ENCODE peak calls at places on chromosomes 7 and 10, in nine cellular contexts. N is foreskin keratinocyte, G is heart left ventricle, W is mesendoderm, B is A549, C is Panc1, K is heart right ventricle, D is prostate gland, Y is body of pancreas. X is an unnamed sample.

GRCh38 chr10:104322416-104322782 is 15.9 kb downstream of the ITPRIP start:
- DNase-seq in W (no peak), N (peak; percentile 89), G (no peak), C (no peak), Y (peak; percentile 63), K (no peak), D (peak; percentile 76), B (no peak), X (no peak)

GRCh38 chr10:68047088-68047487 is 28.0 kb downstream of the HERC4 start:
- DNase-seq in C (no peak), W (no peak), N (no peak), B (no peak), Y (no peak), K (no peak), D (no peak), G (no peak), X (no peak)

GRCh38 chr7:149109969-149110368 is 16.2 kb downstream of the ZNF425 start:
- DNase-seq in D (no peak), K (no peak), B (no peak), Y (no peak), N (no peak), G (no peak), C (no peak), W (no peak), X (no peak)

GRCh38 chr10:103451871-103452713 is at the start of gene CALHM2:
- DNase-seq in G (peak; percentile 76), C (no peak), K (peak; percentile 73), N (no peak), Y (peak; percentile 69), D (peak; percentile 34), W (peak; percentile 73), B (peak; percentile 31), X (peak; percentile 40)

GRCh38 chr10:113958631-113959382 is 84.9 kb upstream of the ADRB1 start:
- DNase-seq in K (peak; percentile 31), D (peak; percentile 63), W (peak; percentile 75), G (peak; percentile 37), B (peak; percentile 90), Y (peak; percentile 32), N (peak; percentile 83), C (no peak), X (peak; percentile 93)

GRCh38 chr7:157576415-157576814 is 239.6 kb downstream of the DNAJB6 start:
- DNase-seq in W (no peak), K (no peak), D (no peak), B (no peak), C (no peak), Y (peak; percentile 21), N (no peak), G (no peak), X (peak; percentile 65)

GRCh38 chr7:149718730-149719049 is 54.7 kb downstream of the ZNF467 start:
- DNase-seq in B (no peak), D (no peak), C (no peak), N (no peak), W (no peak), G (no peak), Y (no peak), K (no peak), X (no peak)

GRCh38 chr7:15891151-15891842 is 204.8 kb upstream of the MEOX2 start:
- DNase-seq in N (peak; percentile 40), K (no peak), W (no peak), B (no peak), Y (no peak), G (no peak), D (no peak), C (no peak), X (no peak)

DNA sequence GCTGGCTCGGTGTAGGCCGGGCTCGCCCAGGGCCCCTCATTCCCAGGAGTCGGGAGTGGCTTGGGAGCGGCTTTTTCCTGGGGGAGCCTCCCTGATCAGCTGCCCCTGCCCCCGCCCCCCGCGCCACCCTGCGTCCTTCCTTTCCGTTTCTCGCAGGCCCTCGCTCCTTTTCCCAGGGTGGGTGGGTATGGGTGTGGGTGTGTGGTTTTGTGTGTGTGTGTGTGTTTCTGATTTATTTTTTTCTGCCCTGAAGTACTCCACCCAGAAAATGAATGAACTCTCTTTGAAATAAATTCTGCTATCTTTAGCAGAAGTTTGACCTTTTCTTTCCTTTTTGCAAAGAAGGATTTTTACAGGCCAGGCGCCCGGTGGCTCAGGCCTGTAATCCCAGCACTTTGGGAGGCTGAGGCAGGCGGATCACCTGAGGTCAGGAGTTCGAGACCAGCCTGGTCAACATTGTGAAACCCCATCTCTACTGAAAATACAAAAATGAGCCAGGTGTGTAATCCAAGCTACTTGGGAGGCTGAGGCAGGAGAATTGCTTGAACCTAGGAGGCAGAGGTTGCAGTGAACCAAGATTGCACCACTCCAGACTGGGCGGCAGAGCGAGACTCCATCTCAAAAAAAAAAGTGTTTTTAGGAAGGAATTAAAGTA is 30.0 kb upstream of the AP5Z1 start:
- DNase-seq in N (no peak), Y (no peak), W (no peak), C (no peak), G (no peak), D (no peak), K (no peak), B (peak; percentile 31), X (no peak)
- H3K4me1 ChIP-seq in N (peaks cover 21% of the 10 kb centered on the region), Y (peaks cover 30% of the 10 kb centered on the region), W (peaks cover 2% of the 10 kb centered on the region), C (peaks cover 28% of the 10 kb centered on the region), G (peaks cover 65% of the 10 kb centered on the region), D (peaks cover 5% of the 10 kb centered on the region), K (peaks cover 43% of the 10 kb centered on the region), B (peaks cover 76% of the 10 kb centered on the region), X (peaks cover 9% of the 10 kb centered on the region)

GRCh38 chr7:112248598-112248997 is 42.1 kb downstream of the ZNF277 start:
- DNase-seq in C (no peak), Y (no peak), D (no peak), K (no peak), B (no peak), N (no peak), G (no peak), W (no peak), X (no peak)
- H3K4me1 ChIP-seq in C (no peaks in the 10 kb centered on the region), Y (no peaks in the 10 kb centered on the region), D (no peaks in the 10 kb centered on the region), K (no peaks in the 10 kb centered on the region), B (no peaks in the 10 kb centered on the region), N (no peaks in the 10 kb centered on the region), G (no peaks in the 10 kb centered on the region), W (peaks cover 17% of the 10 kb centered on the region), X (no peaks in the 10 kb centered on the region)

GRCh38 chr10:35371731-35372130 is 35.4 kb downstream of the CCNY start:
- DNase-seq in G (no peak), K (no peak), D (no peak), B (no peak), Y (no peak), W (no peak), C (no peak), N (no peak), X (no peak)
- H3K4me1 ChIP-seq in G (peaks cover 76% of the 10 kb centered on the region), K (peaks cover 78% of the 10 kb centered on the region), D (peaks cover 3% of the 10 kb centered on the region), B (peaks cover 9% of the 10 kb centered on the region), Y (peaks cover 30% of the 10 kb centered on the region), W (no peaks in the 10 kb centered on the region), C (peaks cover 10% of the 10 kb centered on the region), N (peaks cover 13% of the 10 kb centered on the region), X (peaks cover 9% of the 10 kb centered on the region)

GRCh38 chr10:71844084-71844483 is 7.0 kb downstream of the PSAP start:
- DNase-seq in N (no peak), C (no peak), G (no peak), W (no peak), B (no peak), K (no peak), D (no peak), Y (no peak), X (no peak)

GRCh38 chr10:71846816-71847215 is 4.2 kb downstream of the PSAP start:
- DNase-seq in K (no peak), W (no peak), N (no peak), C (no peak), Y (peak; percentile 79), G (no peak), D (no peak), B (no peak), X (no peak)

GRCh38 chr10:71847418-71847817 is 3.6 kb downstream of the PSAP start:
- DNase-seq in C (no peak), B (no peak), D (no peak), N (no peak), K (no peak), Y (no peak), W (no peak), G (no peak), X (no peak)

GRCh38 chr10:71844695-71845094 is 6.4 kb downstream of the PSAP start:
- DNase-seq in C (no peak), W (no peak), B (no peak), G (no peak), N (no peak), K (no peak), D (no peak), Y (no peak), X (no peak)

DNA sequence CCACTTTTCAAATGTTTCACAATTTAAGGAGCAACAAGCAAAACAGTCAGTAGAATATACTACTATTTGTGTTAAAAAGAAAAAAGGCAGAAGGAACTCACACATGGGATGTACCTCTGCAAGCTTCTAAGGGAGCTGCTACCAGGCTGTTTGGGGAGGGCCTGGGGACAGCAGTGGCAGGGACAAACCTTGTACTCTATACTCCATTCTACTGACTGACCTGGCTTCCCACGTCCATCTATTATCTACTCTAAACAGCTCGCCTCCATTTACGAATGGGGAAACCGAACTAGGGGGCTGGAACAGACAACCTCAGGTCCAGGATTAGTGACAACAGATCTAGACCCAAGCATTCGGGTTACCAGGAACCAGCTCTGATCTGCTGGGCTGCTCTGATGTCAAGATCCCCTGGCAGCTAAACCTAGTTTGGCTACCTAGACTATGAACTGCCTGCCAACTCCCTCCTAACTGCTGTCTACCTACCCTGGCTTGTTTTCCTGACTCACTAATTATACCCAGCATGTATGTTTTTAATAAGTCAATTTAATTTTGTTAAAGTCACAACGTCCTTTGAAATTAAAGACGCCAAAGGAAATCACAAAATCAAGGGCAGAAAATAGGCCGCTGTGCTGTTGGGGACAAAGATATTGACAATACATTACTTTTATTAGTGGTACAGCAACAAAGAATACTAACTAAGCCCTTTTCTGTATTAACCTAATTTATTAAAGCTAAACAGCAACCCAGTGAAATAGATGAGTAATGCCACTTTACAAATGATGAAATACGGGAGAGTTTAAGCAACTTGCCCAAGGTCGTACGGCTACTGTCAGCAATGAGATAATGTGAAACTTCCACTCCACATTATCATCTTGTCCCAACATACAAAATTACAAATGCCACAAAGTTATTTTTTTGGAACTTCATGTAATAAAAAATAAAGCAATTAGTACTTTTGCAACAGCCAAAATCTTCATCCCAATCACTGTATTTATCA is 5.3 kb downstream of the PSAP start:
- DNase-seq in C (no peak), N (no peak), W (no peak), B (no peak), Y (peak; percentile 31), G (no peak), D (no peak), K (no peak), X (no peak)
- H3K4me1 ChIP-seq in C (peaks cover 75% of the 10 kb centered on the region), N (peaks cover 19% of the 10 kb centered on the region), W (no peaks in the 10 kb centered on the region), B (peaks cover 47% of the 10 kb centered on the region), Y (peaks cover 87% of the 10 kb centered on the region), G (peaks cover 91% of the 10 kb centered on the region), D (peaks cover 12% of the 10 kb centered on the region), K (peaks cover 80% of the 10 kb centered on the region), X (no peaks in the 10 kb centered on the region)

GRCh38 chr7:99002827-99003212 is 124.5 kb downstream of the TRRAP start:
- DNase-seq in D (no peak), N (no peak), K (no peak), C (no peak), W (no peak), Y (no peak), B (no peak), G (no peak), X (no peak)
- H3K4me1 ChIP-seq in D (no peaks in the 10 kb centered on the region), N (no peaks in the 10 kb centered on the region), K (no peaks in the 10 kb centered on the region), C (no peaks in the 10 kb centered on the region), W (no peaks in the 10 kb centered on the region), Y (no peaks in the 10 kb centered on the region), B (no peaks in the 10 kb centered on the region), G (no peaks in the 10 kb centered on the region), X (no peaks in the 10 kb centered on the region)

DNA sequence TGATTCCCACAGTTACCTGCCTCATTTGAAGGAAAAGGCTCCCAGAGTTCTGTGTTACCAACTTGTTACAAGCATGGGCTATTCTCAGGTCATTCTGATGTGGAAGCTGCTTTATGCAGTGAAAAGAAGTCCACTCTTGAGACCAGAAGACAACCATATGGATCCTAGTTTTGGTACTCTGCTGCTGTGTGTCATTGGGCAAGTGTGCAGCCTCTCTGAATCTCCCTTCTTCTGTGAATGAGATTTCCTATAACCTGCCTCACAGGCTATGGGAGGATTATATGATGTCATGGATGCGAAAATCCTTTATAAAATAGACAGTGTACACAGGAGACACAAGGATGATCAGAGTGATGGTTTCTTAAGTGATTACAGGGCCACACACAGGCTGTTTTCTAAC is 166.1 kb downstream of the ARID5B start:
- DNase-seq in D (no peak), B (no peak), G (no peak), N (no peak), C (no peak), Y (no peak), W (no peak), K (no peak), X (no peak)
- H3K4me1 ChIP-seq in D (no peaks in the 10 kb centered on the region), B (peaks cover 9% of the 10 kb centered on the region), G (peaks cover 57% of the 10 kb centered on the region), N (peaks cover 9% of the 10 kb centered on the region), C (no peaks in the 10 kb centered on the region), Y (no peaks in the 10 kb centered on the region), W (no peaks in the 10 kb centered on the region), K (peaks cover 50% of the 10 kb centered on the region), X (peaks cover 4% of the 10 kb centered on the region)

X was measured in small intestine.